ENCODE peak calls at places on chromosomes 6 and 20, in five cellular contexts. W, X, C, V and J are unnamed samples.
A peak's percentile ranks its signal among the peaks of the same experiment; 100 is the strongest.

GRCh38 chr6:43608783-43609182 is 20.3 kb downstream of the GTPBP2 start:
- DNase-seq in W (no peak), X (no peak), C (no peak), V (no peak), J (no peak)

GRCh38 chr6:87483929-87484328 is 11.2 kb downstream of the SLC35A1 start:
- DNase-seq in W (no peak), X (no peak), C (no peak), V (no peak), J (no peak)

GRCh38 chr6:5626727-5627426 is 365.6 kb downstream of the FARS2 start:
- DNase-seq in W (no peak), X (no peak), C (no peak), V (no peak), J (no peak)

GRCh38 chr6:84048588-84048987 is 15.0 kb downstream of the MRAP2 start:
- DNase-seq in W (no peak), X (no peak), C (no peak), V (no peak), J (no peak)

GRCh38 chr6:40436685-40437604 is 150.2 kb downstream of the LRFN2 start:
- DNase-seq in W (no peak), X (no peak), C (no peak), V (no peak), J (no peak)

GRCh38 chr20:58614366-58614765 is 36.7 kb upstream of the STX16 start:
- DNase-seq in W (no peak), X (no peak), C (peak; percentile 61), V (no peak), J (no peak)

GRCh38 chr6:21019614-21020013 is 485.4 kb downstream of the CDKAL1 start:
- DNase-seq in W (no peak), X (no peak), C (no peak), V (no peak), J (no peak)

GRCh38 chr6:130046711-130047439 is 28.5 kb downstream of the L3MBTL3 start:
- DNase-seq in W (no peak), X (no peak), C (no peak), V (no peak), J (no peak)

GRCh38 chr6:141152951-141153350 is 979.8 kb upstream of the GJE1 start:
- DNase-seq in W (no peak), X (no peak), C (no peak), V (no peak), J (no peak)

GRCh38 chr20:59308493-59309201 is 8.2 kb downstream of the EDN3 start:
- DNase-seq in W (no peak), X (no peak), C (no peak), V (no peak), J (no peak)

GRCh38 chr6:3750324-3751018 is 1.0 kb downstream of the PXDC1 start:
- DNase-seq in W (peak; percentile 92), X (peak; percentile 89), C (peak; percentile 96), V (peak; percentile 88), J (peak; percentile 86)

GRCh38 chr6:68876792-68877493 is 241.9 kb downstream of the ADGRB3 start:
- DNase-seq in W (no peak), X (no peak), C (no peak), V (no peak), J (no peak)

GRCh38 chr6:111417946-111418345 is 65.1 kb downstream of the REV3L start:
- DNase-seq in W (no peak), X (no peak), C (no peak), V (no peak), J (no peak)

GRCh38 chr6:159594750-159595117 is 98.3 kb downstream of the SOD2 start:
- DNase-seq in W (no peak), X (no peak), C (no peak), V (no peak), J (no peak)

GRCh38 chr6:125307150-125307838 is 5.5 kb upstream of the HDDC2 start:
- DNase-seq in W (no peak), X (no peak), C (no peak), V (no peak), J (no peak)

GRCh38 chr20:31708839-31709534 is 13.7 kb downstream of the BCL2L1 start:
- DNase-seq in W (no peak), X (no peak), C (peak; percentile 37), V (no peak), J (no peak)

GRCh38 chr20:62117362-62117646 is 5.0 kb upstream of the LSM14B start:
- DNase-seq in W (no peak), X (no peak), C (no peak), V (no peak), J (no peak)

GRCh38 chr6:104630522-104630921 is 229.2 kb downstream of the HACE1 start:
- DNase-seq in W (no peak), X (no peak), C (no peak), V (no peak), J (no peak)

GRCh38 chr20:48544402-48545333 is 283.1 kb downstream of the PREX1 start:
- DNase-seq in W (no peak), X (no peak), C (no peak), V (no peak), J (no peak)

GRCh38 chr6:26383624-26384417 is 913 bp downstream of the BTN2A2 start:
- DNase-seq in W (no peak), X (no peak), C (no peak), V (no peak), J (no peak)

GRCh38 chr6:33894438-33894837 is 90.6 kb upstream of the MLN start:
- DNase-seq in W (no peak), X (no peak), C (no peak), V (no peak), J (peak; percentile 22)

GRCh38 chr6:131819507-131820228 is 11.8 kb downstream of the ENPP1 start:
- DNase-seq in W (no peak), X (no peak), C (no peak), V (no peak), J (no peak)

GRCh38 chr6:34391711-34392496 is 565 bp downstream of the NUDT3 start:
- DNase-seq in W (peak; percentile 75), X (peak; percentile 56), C (peak; percentile 92), V (peak; percentile 62), J (peak; percentile 62)

GRCh38 chr6:84357631-84358030 is 130.2 kb upstream of the CEP162 start:
- DNase-seq in W (no peak), X (no peak), C (no peak), V (no peak), J (no peak)

GRCh38 chr6:167748458-167749379 is 78.0 kb upstream of the AFDN start:
- DNase-seq in W (no peak), X (no peak), C (peak; percentile 76), V (no peak), J (no peak)

GRCh38 chr6:139698526-139699182 is 324.2 kb upstream of the CITED2 start:
- DNase-seq in W (no peak), X (no peak), C (no peak), V (no peak), J (no peak)

DNA sequence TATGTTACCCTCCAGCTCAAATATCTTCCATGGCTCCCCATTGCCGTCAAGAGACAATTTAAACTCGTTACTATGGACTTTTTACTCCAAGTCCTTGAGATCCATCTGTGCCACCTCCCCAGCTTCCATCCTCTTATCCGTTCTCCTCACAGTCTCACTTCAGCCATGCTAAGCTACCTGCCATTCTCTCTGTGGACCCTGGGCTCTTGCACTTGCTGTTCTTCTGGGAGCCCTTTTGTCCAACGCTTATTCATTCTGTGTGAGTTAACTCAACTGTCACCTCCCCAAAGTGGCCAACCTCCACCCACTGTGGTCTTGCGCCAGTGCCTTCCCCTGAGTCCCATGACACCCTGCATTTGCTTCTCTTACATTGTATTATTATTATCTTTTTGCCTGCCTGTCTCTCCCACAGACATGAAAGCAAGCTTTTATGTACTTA is 132.4 kb downstream of the BCAS1 start:
- DNase-seq in W (no peak), X (no peak), C (no peak), V (no peak), J (no peak)
- H3K4me1 ChIP-seq in W (peaks cover 10% of the 10 kb centered on the region), X (no peaks in the 10 kb centered on the region), C (peaks cover 37% of the 10 kb centered on the region), V (peaks cover 70% of the 10 kb centered on the region), J (peaks cover 69% of the 10 kb centered on the region)

DNA sequence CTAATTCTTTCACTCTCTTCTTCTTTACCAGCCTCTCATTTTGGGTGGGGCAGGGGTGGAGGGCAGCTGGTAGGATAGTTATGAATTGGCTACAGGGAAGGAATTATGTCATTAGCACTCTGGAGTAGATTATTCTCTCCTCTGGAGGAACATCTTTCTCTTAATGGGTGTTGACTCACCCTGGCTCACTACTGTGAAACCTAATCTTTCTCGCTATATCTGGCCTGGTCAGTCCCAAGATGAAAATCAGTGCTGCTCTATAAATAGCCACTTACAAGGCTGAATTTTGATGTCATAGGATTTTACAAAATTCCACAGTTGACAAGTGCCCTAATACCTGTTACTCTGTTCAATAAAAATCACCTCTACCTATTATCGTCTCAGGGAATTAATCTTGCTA is 151.3 kb downstream of the COL9A1 start:
- DNase-seq in W (no peak), X (no peak), C (no peak), V (no peak), J (no peak)
- TF ChIP-seq CTCF in W (no peak), X (no peak), C (no peak), V (no peak), J (no peak)

GRCh38 chr6:134950482-134950881 is 581 bp upstream of the ALDH8A1 start:
- DNase-seq in W (no peak), X (no peak), C (no peak), V (no peak), J (no peak)
- H3K27ac ChIP-seq in W (no peak overlapping the region), X (no peak overlapping the region), C (no peak overlapping the region), V (no peak overlapping the region), J (no peak overlapping the region)

DNA sequence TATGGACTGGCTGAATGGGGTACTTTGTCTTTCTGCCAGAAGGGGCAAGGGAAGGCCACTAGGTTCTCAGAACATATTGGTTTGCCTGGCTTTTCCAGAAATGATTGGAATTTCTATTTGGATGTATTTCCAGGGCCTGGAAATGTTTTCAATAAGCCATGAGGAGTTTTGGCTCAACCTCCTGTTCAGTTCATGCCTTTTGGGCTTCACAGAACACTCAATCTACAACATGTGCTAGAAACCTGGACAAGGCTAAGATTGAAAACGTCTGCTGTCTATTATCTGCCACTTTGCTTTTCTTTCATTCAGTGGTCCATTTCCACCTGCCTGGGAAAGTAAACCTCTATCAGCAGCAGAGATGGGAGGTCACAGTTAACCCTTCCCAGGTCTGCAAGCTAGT is 793.4 kb downstream of the TENT5A start:
- DNase-seq in W (no peak), X (no peak), C (no peak), V (no peak), J (no peak)
- H3K4me1 ChIP-seq in W (no peaks in the 10 kb centered on the region), X (no peaks in the 10 kb centered on the region), C (no peaks in the 10 kb centered on the region), V (peaks cover 16% of the 10 kb centered on the region), J (no peaks in the 10 kb centered on the region)

DNA sequence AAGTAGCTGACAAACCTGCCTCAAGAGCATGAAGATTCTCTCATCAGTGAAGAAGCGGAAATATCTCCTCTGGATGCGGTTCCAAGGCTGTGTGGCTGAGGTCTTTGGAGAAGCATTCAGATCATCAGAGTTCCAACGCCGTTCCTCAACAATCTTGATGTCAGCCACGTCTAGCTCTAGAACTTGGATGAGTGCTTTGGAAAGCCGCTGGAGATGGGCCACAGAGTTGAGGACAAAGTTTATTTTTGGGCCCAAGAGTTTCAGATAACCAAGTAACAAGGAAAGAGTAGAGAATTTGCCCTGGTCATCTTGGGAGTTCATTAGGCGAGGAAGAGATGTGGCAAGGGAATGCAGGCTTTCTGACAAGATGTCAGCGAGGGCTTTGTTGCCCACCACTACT is 20.9 kb downstream of the TTI1 start:
- DNase-seq in W (no peak), X (no peak), C (no peak), V (no peak), J (no peak)
- TF ChIP-seq CTCF in W (no peak), X (no peak), C (no peak), V (no peak), J (no peak)